ENCODE peak calls at places on chromosome 16, in nine cellular contexts. One of them, this sample, is unnamed.

GRCh38 chr16:87806608-87807546 is 41.1 kb upstream of the KLHDC4 start:
- DNase-seq in neural progenitor cell: no peak
- DNase-seq in mesothelial cell of epicardium: no peak
- DNase-seq in stomach: peak
- DNase-seq in cardiac muscle cell: no peak
- DNase-seq in B cell: peak
- DNase-seq in HepG2: peak
- DNase-seq in PC-9: peak
- DNase-seq in lower lobe of right lung: peak
- DNase-seq in this sample: peak

GRCh38 chr16:75250809-75251279 is 580 bp downstream of the BCAR1 start:
- DNase-seq in neural progenitor cell: peak
- DNase-seq in mesothelial cell of epicardium: no peak
- DNase-seq in stomach: peak
- DNase-seq in cardiac muscle cell: peak
- DNase-seq in B cell: peak
- DNase-seq in HepG2: peak
- DNase-seq in PC-9: no peak
- DNase-seq in lower lobe of right lung: no peak
- DNase-seq in this sample: peak

GRCh38 chr16:26344976-26345375 is 653.2 kb downstream of the HS3ST4 start:
- DNase-seq in neural progenitor cell: no peak
- DNase-seq in mesothelial cell of epicardium: no peak
- DNase-seq in stomach: no peak
- DNase-seq in cardiac muscle cell: no peak
- DNase-seq in B cell: no peak
- DNase-seq in HepG2: no peak
- DNase-seq in PC-9: no peak
- DNase-seq in lower lobe of right lung: no peak
- DNase-seq in this sample: no peak

GRCh38 chr16:83933885-83934683 is 19.0 kb upstream of the OSGIN1 start:
- DNase-seq in neural progenitor cell: no peak
- DNase-seq in mesothelial cell of epicardium: no peak
- DNase-seq in stomach: no peak
- DNase-seq in cardiac muscle cell: no peak
- DNase-seq in B cell: no peak
- DNase-seq in HepG2: no peak
- DNase-seq in PC-9: no peak
- DNase-seq in lower lobe of right lung: no peak
- DNase-seq in this sample: no peak

GRCh38 chr16:47492428-47493357 is 31.6 kb downstream of the PHKB start:
- DNase-seq in neural progenitor cell: no peak
- DNase-seq in mesothelial cell of epicardium: no peak
- DNase-seq in stomach: peak
- DNase-seq in cardiac muscle cell: no peak
- DNase-seq in B cell: peak
- DNase-seq in HepG2: peak
- DNase-seq in PC-9: no peak
- DNase-seq in lower lobe of right lung: peak
- DNase-seq in this sample: no peak

GRCh38 chr16:10447289-10447688 is 61.4 kb downstream of the ATF7IP2 start:
- DNase-seq in neural progenitor cell: peak
- DNase-seq in mesothelial cell of epicardium: no peak
- DNase-seq in stomach: no peak
- DNase-seq in cardiac muscle cell: no peak
- DNase-seq in B cell: no peak
- DNase-seq in HepG2: no peak
- DNase-seq in PC-9: no peak
- DNase-seq in lower lobe of right lung: no peak
- DNase-seq in this sample: no peak

GRCh38 chr16:56643833-56644232 is 5.4 kb downstream of the MT1A start:
- DNase-seq in neural progenitor cell: no peak
- DNase-seq in mesothelial cell of epicardium: no peak
- DNase-seq in stomach: no peak
- DNase-seq in cardiac muscle cell: no peak
- DNase-seq in B cell: no peak
- DNase-seq in HepG2: no peak
- DNase-seq in PC-9: no peak
- DNase-seq in lower lobe of right lung: no peak
- DNase-seq in this sample: no peak

GRCh38 chr16:11087691-11088431 is 143.5 kb downstream of the CLEC16A start:
- DNase-seq in neural progenitor cell: no peak
- DNase-seq in mesothelial cell of epicardium: no peak
- DNase-seq in stomach: no peak
- DNase-seq in cardiac muscle cell: no peak
- DNase-seq in B cell: no peak
- DNase-seq in HepG2: no peak
- DNase-seq in PC-9: peak
- DNase-seq in lower lobe of right lung: no peak
- DNase-seq in this sample: no peak

GRCh38 chr16:85490971-85491771 is 122.0 kb upstream of the GSE1 start:
- DNase-seq in neural progenitor cell: peak
- DNase-seq in mesothelial cell of epicardium: no peak
- DNase-seq in stomach: peak
- DNase-seq in cardiac muscle cell: no peak
- DNase-seq in B cell: peak
- DNase-seq in HepG2: peak
- DNase-seq in PC-9: no peak
- DNase-seq in lower lobe of right lung: no peak
- DNase-seq in this sample: peak
- TF ChIP-seq CTCF in neural progenitor cell: peak
- TF ChIP-seq CTCF in mesothelial cell of epicardium: peak
- TF ChIP-seq CTCF in stomach: peak
- TF ChIP-seq CTCF in cardiac muscle cell: peak
- TF ChIP-seq CTCF in B cell: peak
- TF ChIP-seq CTCF in HepG2: peak
- TF ChIP-seq CTCF in PC-9: peak
- TF ChIP-seq CTCF in lower lobe of right lung: peak
- TF ChIP-seq CTCF in this sample: peak

GRCh38 chr16:13510425-13511151 is 409.4 kb upstream of the ERCC4 start:
- DNase-seq in neural progenitor cell: peak
- DNase-seq in mesothelial cell of epicardium: no peak
- DNase-seq in stomach: no peak
- DNase-seq in cardiac muscle cell: no peak
- DNase-seq in B cell: no peak
- DNase-seq in HepG2: peak
- DNase-seq in PC-9: no peak
- DNase-seq in lower lobe of right lung: no peak
- DNase-seq in this sample: no peak
- TF ChIP-seq CTCF in neural progenitor cell: peak
- TF ChIP-seq CTCF in mesothelial cell of epicardium: peak
- TF ChIP-seq CTCF in stomach: no peak
- TF ChIP-seq CTCF in cardiac muscle cell: no peak
- TF ChIP-seq CTCF in B cell: no peak
- TF ChIP-seq CTCF in HepG2: peak
- TF ChIP-seq CTCF in PC-9: peak
- TF ChIP-seq CTCF in lower lobe of right lung: no peak
- TF ChIP-seq CTCF in this sample: no peak

GRCh38 chr16:64417711-64418227 is 704.1 kb downstream of the CDH11 start:
- DNase-seq in neural progenitor cell: no peak
- DNase-seq in mesothelial cell of epicardium: no peak
- DNase-seq in stomach: no peak
- DNase-seq in cardiac muscle cell: no peak
- DNase-seq in B cell: no peak
- DNase-seq in HepG2: no peak
- DNase-seq in PC-9: no peak
- DNase-seq in lower lobe of right lung: no peak
- DNase-seq in this sample: no peak
- TF ChIP-seq CTCF in neural progenitor cell: no peak
- TF ChIP-seq CTCF in mesothelial cell of epicardium: no peak
- TF ChIP-seq CTCF in stomach: no peak
- TF ChIP-seq CTCF in cardiac muscle cell: no peak
- TF ChIP-seq CTCF in B cell: no peak
- TF ChIP-seq CTCF in HepG2: no peak
- TF ChIP-seq CTCF in PC-9: no peak
- TF ChIP-seq CTCF in lower lobe of right lung: no peak
- TF ChIP-seq CTCF in this sample: no peak

DNA sequence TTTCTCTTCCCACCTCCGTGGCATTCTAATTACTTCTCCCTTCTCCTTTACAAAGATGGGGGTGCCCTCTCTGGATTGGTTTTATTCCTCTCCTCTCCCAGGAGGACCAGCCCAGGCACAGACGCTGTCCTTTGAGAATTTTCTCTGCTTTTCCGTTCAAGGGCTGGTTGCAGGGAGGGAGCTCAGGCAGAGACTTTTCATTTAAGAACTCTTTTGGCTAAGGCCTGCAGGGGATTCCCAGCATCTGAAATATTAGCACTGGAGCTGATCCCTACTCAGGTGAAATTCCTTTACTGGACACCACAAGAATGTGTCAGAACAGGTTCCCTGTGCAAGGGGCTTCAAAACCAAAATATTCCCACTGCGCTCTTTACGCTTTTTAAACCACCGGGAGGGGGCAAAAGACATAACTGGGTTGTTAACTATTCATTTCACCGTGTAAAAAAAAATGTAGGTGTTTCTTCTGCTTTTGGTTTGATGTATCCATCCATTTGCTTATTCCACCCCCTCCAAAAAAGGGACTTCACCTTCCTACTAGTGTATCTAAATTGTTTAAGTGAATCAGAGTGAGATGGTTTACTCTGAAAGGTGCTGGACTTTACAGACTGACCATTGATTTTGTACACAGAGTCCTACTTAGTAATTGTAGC is 1.4 kb downstream of the NFAT5 start:
- DNase-seq in neural progenitor cell: no peak
- DNase-seq in mesothelial cell of epicardium: no peak
- DNase-seq in stomach: no peak
- DNase-seq in cardiac muscle cell: peak
- DNase-seq in B cell: peak
- DNase-seq in HepG2: peak
- DNase-seq in PC-9: peak
- DNase-seq in lower lobe of right lung: no peak
- DNase-seq in this sample: peak
- TF ChIP-seq CTCF in neural progenitor cell: peak
- TF ChIP-seq CTCF in mesothelial cell of epicardium: peak
- TF ChIP-seq CTCF in stomach: no peak
- TF ChIP-seq CTCF in cardiac muscle cell: peak
- TF ChIP-seq CTCF in B cell: peak
- TF ChIP-seq CTCF in HepG2: peak
- TF ChIP-seq CTCF in PC-9: peak
- TF ChIP-seq CTCF in lower lobe of right lung: no peak
- TF ChIP-seq CTCF in this sample: no peak